ENCODE peak calls at places on chromosomes 3 and 15, in four cellular contexts. N is GM12878, L is SK-N-SH, W is HepG2. V is an unnamed sample.

GRCh38 chr15:100712226-100712625 is 109.8 kb downstream of the ASB7 start:
- DNase-seq in W (no peak), N (no peak), L (no peak), V (no peak)

GRCh38 chr3:156434921-156435320 is 120.0 kb downstream of the SSR3 start:
- DNase-seq in N (no peak), W (no peak), L (no peak), V (no peak)

GRCh38 chr3:177591371-177591770 is 394.1 kb upstream of the TBL1XR1 start:
- DNase-seq in N (peak; percentile 35), L (no peak), W (no peak), V (no peak)

GRCh38 chr3:37987751-37988179 is 2.8 kb upstream of the VILL start:
- DNase-seq in N (no peak), W (no peak), L (no peak), V (no peak)

GRCh38 chr3:153043729-153044314 is 118.2 kb upstream of the RAP2B start:
- DNase-seq in L (no peak), W (no peak), N (no peak), V (no peak)

GRCh38 chr3:150005243-150006102 is 34.8 kb upstream of the PFN2 start:
- DNase-seq in L (no peak), N (no peak), W (no peak), V (no peak)

GRCh38 chr3:184354121-184354728 is 7.2 kb downstream of the CLCN2 start:
- DNase-seq in W (peak; percentile 18), L (peak; percentile 92), N (no peak), V (peak; percentile 78)

GRCh38 chr15:55823191-55823670 is 80.3 kb upstream of the PRTG start:
- DNase-seq in W (no peak), L (no peak), N (no peak), V (no peak)

GRCh38 chr3:89533320-89533719 is 425.9 kb downstream of the EPHA3 start:
- DNase-seq in L (no peak), N (no peak), W (no peak), V (no peak)

GRCh38 chr15:95369202-95369601 is 961.3 kb upstream of the NR2F2 start:
- DNase-seq in N (no peak), W (no peak), L (no peak), V (no peak)

GRCh38 chr15:45587861-45588170 is 637 bp downstream of the BLOC1S6 start:
- DNase-seq in L (no peak), N (no peak), W (no peak), V (no peak)

GRCh38 chr3:89113887-89114840 is 6.7 kb downstream of the EPHA3 start:
- DNase-seq in N (no peak), W (peak; percentile 20), L (peak; percentile 37), V (peak; percentile 1)

GRCh38 chr3:130789678-130790340 is 43.2 kb upstream of the PIK3R4 start:
- DNase-seq in W (no peak), L (no peak), N (no peak), V (peak; percentile 16)

GRCh38 chr15:72809329-72809728 is 25.8 kb upstream of the ADPGK start:
- DNase-seq in N (no peak), W (no peak), L (no peak), V (no peak)

GRCh38 chr15:55791576-55792400 is 48.8 kb upstream of the PRTG start:
- DNase-seq in N (no peak), W (no peak), L (no peak), V (no peak)

GRCh38 chr3:141561426-141562034 is 74.7 kb downstream of the RASA2 start:
- DNase-seq in W (peak; percentile 63), N (no peak), L (peak; percentile 47), V (peak; percentile 42)

GRCh38 chr15:29668120-29668602 is 154.1 kb downstream of the TJP1 start:
- DNase-seq in L (peak; percentile 82), N (peak; percentile 2), W (peak; percentile 89), V (peak; percentile 68)

GRCh38 chr3:65712156-65712555 is 326.6 kb downstream of the MAGI1 start:
- DNase-seq in L (no peak), W (no peak), N (no peak), V (no peak)

GRCh38 chr3:99186016-99186415 is 284.5 kb upstream of the DCBLD2 start:
- DNase-seq in W (no peak), N (no peak), L (no peak), V (no peak)

GRCh38 chr3:13134166-13134878 is 61.1 kb upstream of the IQSEC1 start:
- DNase-seq in N (no peak), W (no peak), L (no peak), V (no peak)

GRCh38 chr15:86167816-86168215 is 88.1 kb downstream of the AGBL1 start:
- DNase-seq in W (no peak), L (no peak), N (no peak), V (no peak)

GRCh38 chr15:27820232-27820631 is 278.9 kb downstream of the OCA2 start:
- DNase-seq in W (no peak), N (no peak), L (no peak), V (no peak)

GRCh38 chr3:133880287-133880686 is 15.4 kb downstream of the RAB6B start:
- DNase-seq in N (no peak), L (no peak), W (no peak), V (no peak)
- TF ChIP-seq NFIC in N (no peak), L (no peak), W (no peak), V (no peak)

GRCh38 chr15:39400821-39401550 is 179.9 kb upstream of the THBS1 start:
- DNase-seq in W (no peak), L (no peak), N (no peak), V (no peak)

GRCh38 chr15:39407116-39407515 is 173.8 kb upstream of the THBS1 start:
- DNase-seq in N (no peak), L (no peak), W (no peak), V (no peak)

GRCh38 chr15:39403674-39404117 is 177.2 kb upstream of the THBS1 start:
- DNase-seq in N (no peak), W (peak; percentile 44), L (peak; percentile 66), V (no peak)

GRCh38 chr15:39406485-39406884 is 174.4 kb upstream of the THBS1 start:
- DNase-seq in W (no peak), N (no peak), L (no peak), V (no peak)

GRCh38 chr15:39404767-39405173 is 176.1 kb upstream of the THBS1 start:
- DNase-seq in N (no peak), W (no peak), L (no peak), V (peak; percentile 22)
- TF ChIP-seq NFIC in N (no peak), W (no peak), L (peak; percentile 70), V (no peak)

DNA sequence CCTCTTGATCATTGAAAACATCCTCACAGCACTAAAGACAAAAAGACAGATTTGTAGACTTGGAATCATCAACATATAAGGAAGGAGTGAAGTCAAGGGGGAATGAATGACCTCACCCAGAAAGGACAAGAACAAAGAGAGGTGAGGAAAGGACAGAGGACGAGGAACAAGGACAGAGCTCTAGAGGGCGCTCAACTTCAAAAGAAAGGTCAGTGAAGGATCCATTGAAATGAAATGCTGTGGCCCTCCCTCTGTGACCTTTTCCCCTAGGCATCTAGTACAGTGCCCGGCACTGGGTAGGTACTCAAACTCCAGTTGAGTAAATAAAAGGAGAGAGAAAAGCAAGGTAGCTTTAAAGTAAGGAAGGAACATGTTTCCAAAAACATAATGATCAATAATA is 2.6 kb downstream of the ATP8B4 start:
- DNase-seq in L (no peak), N (no peak), W (peak; percentile 78), V (peak; percentile 30)
- TF ChIP-seq NFIC in L (no peak), N (no peak), W (no peak), V (no peak)

GRCh38 chr3:15299036-15299435 is 33.4 kb downstream of the SH3BP5 start:
- DNase-seq in L (no peak), N (no peak), W (no peak), V (peak; percentile 74)
- TF ChIP-seq NFIC in L (peak; percentile 35), N (no peak), W (no peak), V (no peak)

GRCh38 chr15:39789736-39790135 is 7.1 kb upstream of the FSIP1 start:
- DNase-seq in W (no peak), N (no peak), L (no peak), V (no peak)
- TF ChIP-seq NFIC in W (no peak), N (no peak), L (no peak), V (no peak)